ENCODE peak calls at places on chromosomes 5 and 9, in five cellular contexts. D, F, T, B and Q are unnamed samples.
A peak's percentile ranks its signal among the peaks of the same experiment; 100 is the strongest.

GRCh38 chr5:11324521-11325289 is 563.7 kb upstream of the DAP start:
- DNase-seq in T (peak; percentile 40), D (no peak), B (no peak), F (no peak), Q (no peak)

GRCh38 chr5:96691503-96692303 is 29.5 kb downstream of the CAST start:
- DNase-seq in D (no peak), F (no peak), B (no peak), T (no peak), Q (no peak)

GRCh38 chr5:125897068-125897467 is 526.1 kb upstream of the GRAMD2B start:
- DNase-seq in T (no peak), D (no peak), F (no peak), B (no peak), Q (no peak)

GRCh38 chr5:132476853-132477729 is 13.5 kb downstream of the IRF1 start:
- DNase-seq in B (peak; percentile 40), F (peak; percentile 37), T (peak; percentile 41), D (no peak), Q (no peak)

GRCh38 chr9:19461135-19461534 is 52.3 kb downstream of the ACER2 start:
- DNase-seq in T (no peak), B (no peak), F (no peak), D (no peak), Q (no peak)

GRCh38 chr9:138116521-138116920 is 238.9 kb downstream of the CACNA1B start:
- DNase-seq in T (no peak), F (no peak), D (no peak), B (no peak), Q (no peak)

GRCh38 chr9:17018001-17018491 is 116.8 kb upstream of the CNTLN start:
- DNase-seq in B (peak; percentile 66), D (no peak), F (no peak), T (peak; percentile 80), Q (no peak)

GRCh38 chr5:112146323-112146848 is 272.7 kb downstream of the EPB41L4A start:
- DNase-seq in B (no peak), D (no peak), F (no peak), T (no peak), Q (no peak)

GRCh38 chr5:2019716-2020115 is 137.0 kb upstream of the IRX4 start:
- DNase-seq in B (no peak), T (no peak), D (no peak), F (no peak), Q (no peak)

GRCh38 chr5:124398471-124398870 is 348.0 kb downstream of the ZNF608 start:
- DNase-seq in F (no peak), T (no peak), B (no peak), D (no peak), Q (no peak)

GRCh38 chr5:100646011-100646410 is 110.8 kb downstream of the FAM174A start:
- DNase-seq in F (no peak), T (no peak), D (no peak), B (no peak), Q (no peak)

GRCh38 chr5:77066191-77066590 is 20.9 kb downstream of the ZBED3 start:
- DNase-seq in D (no peak), B (no peak), F (no peak), T (no peak), Q (no peak)

GRCh38 chr5:15483348-15484090 is 16.5 kb upstream of the FBXL7 start:
- DNase-seq in B (no peak), T (no peak), D (no peak), F (no peak), Q (no peak)

GRCh38 chr9:22815246-22815645 is 368.6 kb downstream of the DMRTA1 start:
- DNase-seq in D (no peak), F (no peak), B (no peak), T (no peak), Q (no peak)

GRCh38 chr5:159290741-159291140 is 27.7 kb downstream of the UBLCP1 start:
- DNase-seq in D (no peak), B (no peak), F (no peak), T (no peak), Q (no peak)

GRCh38 chr5:82384025-82384750 is 106.0 kb upstream of the RPS23 start:
- DNase-seq in T (no peak), F (no peak), B (no peak), D (no peak), Q (no peak)

GRCh38 chr5:50711280-50711679 is 44.8 kb downstream of the PARP8 start:
- DNase-seq in F (no peak), D (no peak), T (no peak), B (no peak), Q (peak; percentile 14)

GRCh38 chr5:150208187-150209015 is 18.5 kb downstream of the SLC6A7 start:
- DNase-seq in B (no peak), D (no peak), F (peak; percentile 22), T (no peak), Q (no peak)

GRCh38 chr5:17679597-17680187 is 45.4 kb downstream of the TAF11L14 start:
- DNase-seq in T (no peak), B (no peak), F (no peak), D (no peak), Q (no peak)

GRCh38 chr5:8827701-8828100 is 718.2 kb downstream of the SEMA5A start:
- DNase-seq in T (no peak), F (no peak), D (no peak), B (no peak), Q (no peak)

GRCh38 chr5:149267241-149267973 is 4.3 kb upstream of the AFAP1L1 start:
- DNase-seq in B (peak; percentile 21), T (no peak), F (no peak), D (no peak), Q (no peak)

GRCh38 chr9:14399736-14400657 is 86.1 kb upstream of the NFIB start:
- DNase-seq in B (no peak), F (no peak), T (no peak), D (no peak), Q (no peak)

GRCh38 chr5:128693779-128694178 is 155.7 kb upstream of the FBN2 start:
- DNase-seq in D (no peak), F (no peak), T (no peak), B (no peak), Q (no peak)

GRCh38 chr9:90029996-90030395 is 425.2 kb downstream of the GADD45G start:
- DNase-seq in T (no peak), B (no peak), D (no peak), F (no peak), Q (no peak)

GRCh38 chr5:93349613-93350012 is 231.4 kb downstream of the NR2F1-AS1 start:
- DNase-seq in F (no peak), D (no peak), T (no peak), B (no peak), Q (no peak)

GRCh38 chr9:129253820-129254381 is 75.8 kb upstream of the IER5L start:
- DNase-seq in T (peak; percentile 94), D (peak; percentile 44), B (no peak), F (peak; percentile 59), Q (peak; percentile 47)

GRCh38 chr9:84669008-84669292 is 579 bp upstream of the NTRK2 start:
- DNase-seq in B (no peak), T (no peak), F (peak; percentile 23), D (no peak), Q (no peak)

GRCh38 chr9:136022731-136023400 is 61.7 kb upstream of the UBAC1 start:
- DNase-seq in T (no peak), D (peak; percentile 41), B (no peak), F (no peak), Q (peak; percentile 36)

GRCh38 chr5:87393331-87393730 is 19.4 kb downstream of the CCNH start:
- DNase-seq in F (no peak), D (no peak), T (no peak), B (no peak), Q (no peak)

GRCh38 chr5:140608730-140609520 is 24.1 kb downstream of the CD14 start:
- DNase-seq in B (peak; percentile 71), D (peak; percentile 70), T (no peak), F (no peak), Q (no peak)
- H3K4me1 ChIP-seq in B (peaks cover 21% of the 10 kb centered on the region), D (peaks cover 43% of the 10 kb centered on the region), T (no peaks in the 10 kb centered on the region), F (no peaks in the 10 kb centered on the region), Q (no peaks in the 10 kb centered on the region)

GRCh38 chr5:154892370-154892771 is 33.9 kb downstream of the CNOT8 start:
- DNase-seq in F (no peak), D (no peak), T (no peak), B (no peak), Q (no peak)
- TF ChIP-seq CTCF in F (no peak), D (no peak), T (no peak), B (no peak), Q (no peak)

DNA sequence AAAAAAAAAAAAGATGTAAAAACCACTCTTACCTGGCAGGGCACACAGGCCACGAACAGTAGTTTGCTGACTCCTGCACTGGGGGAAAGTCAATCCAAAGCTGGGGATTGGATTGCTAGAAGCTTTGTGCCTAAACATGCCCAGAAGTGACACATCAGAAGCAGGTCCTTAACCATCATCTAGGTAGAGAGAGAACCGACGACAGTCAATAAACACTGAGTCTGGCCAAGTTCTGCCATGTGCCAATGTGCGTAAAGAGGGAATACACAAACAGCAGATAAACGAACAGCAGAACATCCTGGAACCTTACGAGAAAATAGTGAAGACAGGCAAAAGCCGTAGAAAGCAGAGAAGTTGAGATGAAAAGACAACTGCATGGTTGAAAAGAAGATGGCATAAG is 14.9 kb downstream of the SFXN1 start:
- DNase-seq in F (no peak), T (no peak), B (no peak), D (no peak), Q (no peak)
- H3K36me3 ChIP-seq in F (peaks cover 34% of the 10 kb centered on the region), T (no peaks in the 10 kb centered on the region), B (peaks cover 25% of the 10 kb centered on the region), D (peaks cover 43% of the 10 kb centered on the region), Q (peaks cover 28% of the 10 kb centered on the region)

GRCh38 chr9:125761685-125762084 is 14.5 kb downstream of the PBX3 start:
- DNase-seq in B (no peak), D (no peak), T (no peak), F (no peak), Q (no peak)
- H3K4me1 ChIP-seq in B (peaks cover 32% of the 10 kb centered on the region), D (peaks cover 43% of the 10 kb centered on the region), T (no peaks in the 10 kb centered on the region), F (peaks cover 77% of the 10 kb centered on the region), Q (no peaks in the 10 kb centered on the region)

DNA sequence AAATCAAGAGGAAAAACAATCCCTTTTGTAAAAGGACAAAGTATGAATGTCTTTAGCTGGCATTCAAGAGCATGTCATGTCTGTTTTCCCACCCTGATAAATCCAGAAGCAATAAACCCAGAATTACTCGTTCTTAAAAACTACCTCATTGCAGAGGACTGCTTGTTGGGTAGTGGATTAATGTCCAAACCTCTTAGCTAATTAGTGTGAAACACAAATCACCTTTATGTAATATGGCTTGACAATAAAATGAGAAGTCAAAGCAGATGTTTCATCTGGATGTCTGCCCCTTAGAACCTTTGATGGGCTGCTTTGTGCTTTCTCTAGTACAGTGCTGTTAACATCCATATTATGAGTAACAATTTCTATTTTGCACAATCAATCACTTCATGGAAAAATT is 149.1 kb upstream of the TUT7 start:
- DNase-seq in F (no peak), D (no peak), T (no peak), B (no peak), Q (no peak)
- TF ChIP-seq CTCF in F (no peak), D (no peak), T (no peak), B (no peak), Q (no peak)

DNA sequence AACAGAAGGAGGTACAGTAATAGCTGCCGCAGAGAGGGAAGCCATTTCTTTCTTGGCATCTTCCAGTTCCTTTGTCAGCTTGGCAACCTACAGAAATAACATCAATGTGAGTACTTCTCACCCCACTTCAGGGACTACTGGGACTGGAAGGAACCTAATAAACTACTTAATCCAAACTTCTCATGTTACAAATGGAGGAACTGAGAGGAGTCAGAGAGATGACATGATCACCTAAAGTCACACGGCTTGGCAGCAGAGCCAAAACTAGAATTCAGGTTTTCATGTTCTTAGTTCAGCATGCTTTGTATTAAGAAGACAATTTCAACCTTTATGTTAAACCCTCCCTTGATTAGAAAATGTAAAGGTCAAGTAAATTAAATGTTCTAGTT is 44.7 kb downstream of the DIAPH1 start:
- DNase-seq in F (no peak), B (no peak), D (no peak), T (no peak), Q (no peak)
- H3K36me3 ChIP-seq in F (peaks cover 52% of the 10 kb centered on the region), B (peaks cover 95% of the 10 kb centered on the region), D (peaks cover 96% of the 10 kb centered on the region), T (no peaks in the 10 kb centered on the region), Q (peaks cover 84% of the 10 kb centered on the region)